ENCODE peak calls at places on chromosomes 13 and 19, in five cellular contexts. One of them, this sample, is unnamed.

GRCh38 chr13:68697551-68697950 is 1410.1 kb upstream of the ATXN8OS start:
- DNase-seq in stomach: no peak
- DNase-seq in naive thymus-derived CD4-positive, alpha-beta T cell: no peak
- DNase-seq in body of pancreas: no peak
- DNase-seq in adipocyte: no peak
- DNase-seq in this sample: no peak

GRCh38 chr19:35264281-35265125 is 4.3 kb upstream of the USF2 start:
- DNase-seq in stomach: peak
- DNase-seq in naive thymus-derived CD4-positive, alpha-beta T cell: no peak
- DNase-seq in body of pancreas: peak
- DNase-seq in adipocyte: no peak
- DNase-seq in this sample: no peak

GRCh38 chr19:33724723-33725060 is 72.0 kb upstream of the KCTD15 start:
- DNase-seq in adipocyte: no peak
- DNase-seq in naive thymus-derived CD4-positive, alpha-beta T cell: no peak
- DNase-seq in stomach: no peak
- DNase-seq in body of pancreas: no peak
- DNase-seq in this sample: no peak

GRCh38 chr13:112444416-112445399 is 68.6 kb downstream of the SPACA7 start:
- DNase-seq in stomach: peak
- DNase-seq in body of pancreas: no peak
- DNase-seq in naive thymus-derived CD4-positive, alpha-beta T cell: no peak
- DNase-seq in adipocyte: no peak
- DNase-seq in this sample: no peak

GRCh38 chr13:46866150-46866549 is 30.7 kb downstream of the HTR2A start:
- DNase-seq in body of pancreas: no peak
- DNase-seq in adipocyte: peak
- DNase-seq in stomach: no peak
- DNase-seq in naive thymus-derived CD4-positive, alpha-beta T cell: no peak
- DNase-seq in this sample: peak

GRCh38 chr19:30227661-30228112 is 144.5 kb upstream of the ZNF536 start:
- DNase-seq in body of pancreas: peak
- DNase-seq in naive thymus-derived CD4-positive, alpha-beta T cell: no peak
- DNase-seq in adipocyte: peak
- DNase-seq in stomach: peak
- DNase-seq in this sample: no peak

GRCh38 chr13:99658266-99658991 is 157.2 kb downstream of the TM9SF2 start:
- DNase-seq in adipocyte: peak
- DNase-seq in body of pancreas: no peak
- DNase-seq in stomach: peak
- DNase-seq in naive thymus-derived CD4-positive, alpha-beta T cell: peak
- DNase-seq in this sample: peak

GRCh38 chr19:39825531-39826076 is 8.4 kb downstream of the DYRK1B start:
- DNase-seq in adipocyte: no peak
- DNase-seq in stomach: no peak
- DNase-seq in body of pancreas: no peak
- DNase-seq in naive thymus-derived CD4-positive, alpha-beta T cell: no peak
- DNase-seq in this sample: no peak

GRCh38 chr19:29431332-29431731 is 94.5 kb upstream of the VSTM2B start:
- DNase-seq in body of pancreas: no peak
- DNase-seq in stomach: no peak
- DNase-seq in naive thymus-derived CD4-positive, alpha-beta T cell: no peak
- DNase-seq in adipocyte: no peak
- DNase-seq in this sample: no peak

GRCh38 chr13:41827507-41828213 is 133.2 kb downstream of the VWA8 start:
- DNase-seq in adipocyte: peak
- DNase-seq in naive thymus-derived CD4-positive, alpha-beta T cell: no peak
- DNase-seq in stomach: no peak
- DNase-seq in body of pancreas: no peak
- DNase-seq in this sample: no peak

GRCh38 chr19:7787602-7788177 is 24.6 kb downstream of the CLEC4M start:
- DNase-seq in adipocyte: no peak
- DNase-seq in naive thymus-derived CD4-positive, alpha-beta T cell: no peak
- DNase-seq in body of pancreas: no peak
- DNase-seq in stomach: no peak
- DNase-seq in this sample: no peak

GRCh38 chr13:92136449-92137180 is 738.2 kb downstream of the GPC5 start:
- DNase-seq in naive thymus-derived CD4-positive, alpha-beta T cell: no peak
- DNase-seq in stomach: no peak
- DNase-seq in adipocyte: no peak
- DNase-seq in body of pancreas: no peak
- DNase-seq in this sample: no peak

GRCh38 chr19:3516675-3517207 is 10.6 kb downstream of the FZR1 start:
- DNase-seq in body of pancreas: peak
- DNase-seq in stomach: peak
- DNase-seq in naive thymus-derived CD4-positive, alpha-beta T cell: peak
- DNase-seq in adipocyte: no peak
- DNase-seq in this sample: peak

GRCh38 chr19:11160119-11160768 is 4.7 kb upstream of the SPC24 start:
- DNase-seq in stomach: no peak
- DNase-seq in adipocyte: no peak
- DNase-seq in body of pancreas: no peak
- DNase-seq in naive thymus-derived CD4-positive, alpha-beta T cell: no peak
- DNase-seq in this sample: no peak

GRCh38 chr19:3159565-3159964 is 19.0 kb upstream of the S1PR4 start:
- DNase-seq in body of pancreas: no peak
- DNase-seq in stomach: no peak
- DNase-seq in adipocyte: no peak
- DNase-seq in naive thymus-derived CD4-positive, alpha-beta T cell: no peak
- DNase-seq in this sample: no peak

GRCh38 chr13:36124236-36124822 is 6.9 kb downstream of the DCLK1 start:
- DNase-seq in naive thymus-derived CD4-positive, alpha-beta T cell: no peak
- DNase-seq in body of pancreas: no peak
- DNase-seq in stomach: no peak
- DNase-seq in adipocyte: peak
- DNase-seq in this sample: no peak

GRCh38 chr13:91133941-91134772 is 213.3 kb upstream of the MIR17HG start:
- DNase-seq in body of pancreas: peak
- DNase-seq in stomach: peak
- DNase-seq in naive thymus-derived CD4-positive, alpha-beta T cell: peak
- DNase-seq in adipocyte: peak
- DNase-seq in this sample: peak

GRCh38 chr19:16896913-16897571 is 8.2 kb downstream of the F2RL3 start:
- DNase-seq in naive thymus-derived CD4-positive, alpha-beta T cell: peak
- DNase-seq in body of pancreas: peak
- DNase-seq in adipocyte: peak
- DNase-seq in stomach: peak
- DNase-seq in this sample: peak

GRCh38 chr13:50460366-50460765 is 383.1 kb downstream of the DLEU7 start:
- DNase-seq in naive thymus-derived CD4-positive, alpha-beta T cell: no peak
- DNase-seq in stomach: no peak
- DNase-seq in adipocyte: no peak
- DNase-seq in body of pancreas: no peak
- DNase-seq in this sample: no peak

GRCh38 chr13:27905650-27906049 is 14.2 kb upstream of the PDX1 start:
- DNase-seq in stomach: no peak
- DNase-seq in naive thymus-derived CD4-positive, alpha-beta T cell: no peak
- DNase-seq in body of pancreas: peak
- DNase-seq in adipocyte: no peak
- DNase-seq in this sample: no peak

GRCh38 chr13:111491659-111492058 is 171.2 kb downstream of the TEX29 start:
- DNase-seq in naive thymus-derived CD4-positive, alpha-beta T cell: no peak
- DNase-seq in body of pancreas: no peak
- DNase-seq in adipocyte: no peak
- DNase-seq in stomach: peak
- DNase-seq in this sample: no peak

GRCh38 chr19:5585461-5586299 is 17.9 kb upstream of the TINCR start:
- DNase-seq in body of pancreas: peak
- DNase-seq in naive thymus-derived CD4-positive, alpha-beta T cell: peak
- DNase-seq in stomach: no peak
- DNase-seq in adipocyte: no peak
- DNase-seq in this sample: peak

DNA sequence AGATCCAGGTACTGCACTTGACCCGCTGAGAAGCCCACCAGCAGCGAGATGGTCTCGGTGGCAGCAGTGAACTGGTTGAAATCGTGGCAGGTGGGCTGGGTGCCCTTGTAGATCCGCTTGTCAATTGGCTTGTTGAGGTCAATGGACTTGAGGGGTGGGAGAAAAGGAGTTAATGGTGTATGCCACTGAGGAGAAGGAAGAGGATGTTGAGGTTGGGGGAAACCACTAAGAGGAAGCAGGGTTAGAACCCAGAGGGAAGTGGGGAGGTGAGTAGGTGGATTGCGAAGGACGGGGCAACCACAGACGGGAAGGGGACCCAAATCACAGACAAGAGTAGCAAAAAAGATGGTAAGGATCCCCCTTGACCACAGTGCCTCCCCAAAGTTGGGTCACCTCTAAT is 1.7 kb downstream of the DMWD start:
- DNase-seq in adipocyte: no peak
- DNase-seq in body of pancreas: no peak
- DNase-seq in naive thymus-derived CD4-positive, alpha-beta T cell: peak
- DNase-seq in stomach: no peak
- DNase-seq in this sample: peak
- H3K4me3 ChIP-seq in adipocyte: peak
- H3K4me3 ChIP-seq in body of pancreas: no peak
- H3K4me3 ChIP-seq in naive thymus-derived CD4-positive, alpha-beta T cell: peak
- H3K4me3 ChIP-seq in stomach: no peak
- H3K4me3 ChIP-seq in this sample: no peak

GRCh38 chr13:71339736-71340135 is 527.3 kb downstream of the DACH1 start:
- DNase-seq in naive thymus-derived CD4-positive, alpha-beta T cell: no peak
- DNase-seq in stomach: no peak
- DNase-seq in body of pancreas: no peak
- DNase-seq in adipocyte: no peak
- DNase-seq in this sample: no peak
- H3K4me3 ChIP-seq in naive thymus-derived CD4-positive, alpha-beta T cell: no peak
- H3K4me3 ChIP-seq in stomach: no peak
- H3K4me3 ChIP-seq in body of pancreas: no peak
- H3K4me3 ChIP-seq in adipocyte: no peak
- H3K4me3 ChIP-seq in this sample: no peak

GRCh38 chr19:56477429-56478338 is 539 bp upstream of the ZNF667 start:
- DNase-seq in body of pancreas: peak
- DNase-seq in stomach: peak
- DNase-seq in naive thymus-derived CD4-positive, alpha-beta T cell: peak
- DNase-seq in adipocyte: peak
- DNase-seq in this sample: no peak
- H3K4me3 ChIP-seq in body of pancreas: peak
- H3K4me3 ChIP-seq in stomach: peak
- H3K4me3 ChIP-seq in naive thymus-derived CD4-positive, alpha-beta T cell: peak
- H3K4me3 ChIP-seq in adipocyte: peak
- H3K4me3 ChIP-seq in this sample: no peak

GRCh38 chr19:50427997-50428425 is 4.7 kb upstream of the MYBPC2 start:
- DNase-seq in stomach: peak
- DNase-seq in body of pancreas: peak
- DNase-seq in naive thymus-derived CD4-positive, alpha-beta T cell: peak
- DNase-seq in adipocyte: peak
- DNase-seq in this sample: no peak
- H3K4me3 ChIP-seq in stomach: peak
- H3K4me3 ChIP-seq in body of pancreas: no peak
- H3K4me3 ChIP-seq in naive thymus-derived CD4-positive, alpha-beta T cell: peak
- H3K4me3 ChIP-seq in adipocyte: peak
- H3K4me3 ChIP-seq in this sample: no peak

GRCh38 chr13:81562598-81562997 is 1221.7 kb upstream of the SPRY2 start:
- DNase-seq in adipocyte: no peak
- DNase-seq in body of pancreas: no peak
- DNase-seq in naive thymus-derived CD4-positive, alpha-beta T cell: no peak
- DNase-seq in stomach: no peak
- DNase-seq in this sample: no peak
- H3K4me3 ChIP-seq in adipocyte: no peak
- H3K4me3 ChIP-seq in body of pancreas: no peak
- H3K4me3 ChIP-seq in naive thymus-derived CD4-positive, alpha-beta T cell: no peak
- H3K4me3 ChIP-seq in stomach: no peak
- H3K4me3 ChIP-seq in this sample: no peak

GRCh38 chr13:44780586-44781280 is 204.6 kb upstream of the TSC22D1 start:
- DNase-seq in naive thymus-derived CD4-positive, alpha-beta T cell: no peak
- DNase-seq in stomach: no peak
- DNase-seq in body of pancreas: no peak
- DNase-seq in adipocyte: no peak
- DNase-seq in this sample: no peak

GRCh38 chr13:44783987-44784734 is 205.1 kb downstream of the NUFIP1 start:
- DNase-seq in adipocyte: no peak
- DNase-seq in stomach: no peak
- DNase-seq in body of pancreas: no peak
- DNase-seq in naive thymus-derived CD4-positive, alpha-beta T cell: no peak
- DNase-seq in this sample: no peak

GRCh38 chr13:44779085-44779484 is 203.0 kb upstream of the TSC22D1 start:
- DNase-seq in stomach: no peak
- DNase-seq in naive thymus-derived CD4-positive, alpha-beta T cell: no peak
- DNase-seq in adipocyte: no peak
- DNase-seq in body of pancreas: no peak
- DNase-seq in this sample: no peak
- H3K4me3 ChIP-seq in stomach: no peak
- H3K4me3 ChIP-seq in naive thymus-derived CD4-positive, alpha-beta T cell: no peak
- H3K4me3 ChIP-seq in adipocyte: no peak
- H3K4me3 ChIP-seq in body of pancreas: no peak
- H3K4me3 ChIP-seq in this sample: no peak

GRCh38 chr19:48470281-48470680 is 1.1 kb downstream of the CYTH2 start:
- DNase-seq in body of pancreas: no peak
- DNase-seq in stomach: no peak
- DNase-seq in naive thymus-derived CD4-positive, alpha-beta T cell: no peak
- DNase-seq in adipocyte: no peak
- DNase-seq in this sample: no peak
- H3K4me3 ChIP-seq in body of pancreas: peak
- H3K4me3 ChIP-seq in stomach: peak
- H3K4me3 ChIP-seq in naive thymus-derived CD4-positive, alpha-beta T cell: peak
- H3K4me3 ChIP-seq in adipocyte: peak
- H3K4me3 ChIP-seq in this sample: peak

DNA sequence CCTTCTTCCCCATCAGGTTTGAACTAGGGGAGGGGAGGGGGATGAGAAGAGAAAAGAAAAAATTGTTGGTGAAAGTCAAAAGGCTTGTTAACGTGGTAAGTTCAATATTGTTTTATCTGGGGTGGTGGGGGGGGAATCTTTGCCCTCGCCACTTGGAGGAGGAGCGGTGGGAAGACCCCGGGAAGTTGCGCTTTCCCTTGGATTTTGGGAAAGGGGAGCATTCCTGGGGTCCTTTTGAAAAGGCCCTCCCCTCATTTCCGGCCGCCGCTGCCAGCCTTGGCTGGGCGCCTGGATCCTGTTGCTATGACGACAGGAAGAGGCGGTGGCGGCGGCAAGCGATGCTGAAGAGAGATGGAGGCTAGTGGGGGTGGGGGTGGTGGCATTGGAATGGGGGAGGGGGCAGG is 4.6 kb upstream of the CACNG8 start:
- DNase-seq in adipocyte: no peak
- DNase-seq in body of pancreas: no peak
- DNase-seq in stomach: no peak
- DNase-seq in naive thymus-derived CD4-positive, alpha-beta T cell: no peak
- DNase-seq in this sample: no peak
- H3K4me3 ChIP-seq in adipocyte: no peak
- H3K4me3 ChIP-seq in body of pancreas: no peak
- H3K4me3 ChIP-seq in stomach: no peak
- H3K4me3 ChIP-seq in naive thymus-derived CD4-positive, alpha-beta T cell: no peak
- H3K4me3 ChIP-seq in this sample: no peak

This sample was measured in Jurkat, Clone E6-1.